ENCODE peak calls at places on chromosomes 12 and 14, in nine cellular contexts. E is HCEC 1CT; S is naive thymus-derived CD8-positive, alpha-beta T cell; O is ACHN; I is NCI-H1092 treated with DMSO at 0.1 percent for 48 hours; X is left colon; Z is activated CD4-positive, alpha-beta T cell treated with anti-CD3 and anti-CD28 coated beads, Interleukin-2, amount 50 U/mL, for 1 hour; D is A549; N is Peyer's patch. A is an unnamed sample.

GRCh38 chr12:121001841-121002483 is 14.3 kb downstream of the C12orf43 start:
- DNase-seq in E (no peak), S (no peak), O (no peak), I (no peak), X (no peak), Z (no peak), D (no peak), N (no peak), A (no peak)

GRCh38 chr12:57416039-57416996 is 14.5 kb downstream of the R3HDM2 start:
- DNase-seq in E (peak), S (no peak), O (peak), I (no peak), X (no peak), Z (no peak), D (peak), N (no peak), A (no peak)

GRCh38 chr14:101501858-101502615 is 59.3 kb upstream of the DIO3 start:
- DNase-seq in E (no peak), S (no peak), O (no peak), I (no peak), X (no peak), Z (no peak), D (no peak), N (no peak), A (no peak)

GRCh38 chr12:67592228-67593011 is 56.1 kb upstream of the DYRK2 start:
- DNase-seq in E (peak), S (peak), O (peak), I (no peak), X (no peak), Z (no peak), D (peak), N (no peak), A (no peak)

GRCh38 chr14:72942934-72943333 is 16.7 kb downstream of the DCAF4 start:
- DNase-seq in E (no peak), S (no peak), O (no peak), I (no peak), X (no peak), Z (no peak), D (no peak), N (no peak), A (no peak)

GRCh38 chr14:19949218-19949617 is 18.5 kb downstream of the OR4K1 start:
- DNase-seq in E (no peak), S (no peak), O (no peak), I (no peak), X (no peak), Z (no peak), D (no peak), N (no peak), A (no peak)

GRCh38 chr12:56220611-56221232 is 1.0 kb downstream of the RNF41 start:
- DNase-seq in E (peak), S (peak), O (peak), I (no peak), X (no peak), Z (no peak), D (no peak), N (peak), A (no peak)

GRCh38 chr12:14828896-14829295 is 14.4 kb downstream of the ART4 start:
- DNase-seq in E (peak), S (no peak), O (peak), I (no peak), X (no peak), Z (no peak), D (peak), N (no peak), A (no peak)

GRCh38 chr12:19577131-19577530 is 137.8 kb downstream of the AEBP2 start:
- DNase-seq in E (no peak), S (no peak), O (no peak), I (no peak), X (no peak), Z (no peak), D (no peak), N (no peak), A (no peak)

GRCh38 chr12:25719505-25719904 is 166.4 kb upstream of the LMNTD1 start:
- DNase-seq in E (no peak), S (no peak), O (no peak), I (no peak), X (no peak), Z (no peak), D (no peak), N (no peak), A (no peak)

GRCh38 chr12:56299308-56299852 is 750 bp downstream of the CS start:
- DNase-seq in E (no peak), S (peak), O (no peak), I (no peak), X (peak), Z (peak), D (peak), N (peak), A (no peak)

GRCh38 chr12:49476091-49476490 is 62.7 kb upstream of the KCNH3 start:
- DNase-seq in E (no peak), S (no peak), O (no peak), I (no peak), X (no peak), Z (no peak), D (no peak), N (no peak), A (no peak)

GRCh38 chr14:23306412-23307145 is at the start of gene BCL2L2:
- DNase-seq in E (peak), S (no peak), O (peak), I (peak), X (peak), Z (no peak), D (peak), N (peak), A (peak)

GRCh38 chr12:97464241-97465011 is 1.8 kb downstream of the RMST start:
- DNase-seq in E (no peak), S (no peak), O (no peak), I (peak), X (no peak), Z (no peak), D (no peak), N (no peak), A (no peak)

GRCh38 chr14:104422301-104423223 is 157.0 kb upstream of the C14orf180 start:
- DNase-seq in E (no peak), S (no peak), O (no peak), I (peak), X (no peak), Z (no peak), D (no peak), N (no peak), A (no peak)

GRCh38 chr14:58191763-58192596 is 8.0 kb upstream of the ACTR10 start:
- DNase-seq in E (no peak), S (no peak), O (no peak), I (no peak), X (no peak), Z (no peak), D (no peak), N (peak), A (no peak)

GRCh38 chr12:57342207-57342691 is 88.6 kb downstream of the R3HDM2 start:
- DNase-seq in E (no peak), S (no peak), O (no peak), I (no peak), X (no peak), Z (no peak), D (peak), N (no peak), A (no peak)

GRCh38 chr14:93114713-93115068 is 1.0 kb downstream of the ITPK1 start:
- DNase-seq in E (no peak), S (no peak), O (no peak), I (no peak), X (peak), Z (no peak), D (no peak), N (peak), A (no peak)

GRCh38 chr14:36656769-36657408 is 4.8 kb upstream of the PAX9 start:
- DNase-seq in E (no peak), S (no peak), O (no peak), I (no peak), X (no peak), Z (no peak), D (no peak), N (no peak), A (no peak)

GRCh38 chr12:107929436-107929835 is 154.9 kb downstream of the ASCL4 start:
- DNase-seq in E (peak), S (no peak), O (no peak), I (peak), X (no peak), Z (no peak), D (peak), N (no peak), A (no peak)

GRCh38 chr14:37903561-37904191 is 304.0 kb upstream of the SSTR1 start:
- DNase-seq in E (peak), S (peak), O (peak), I (peak), X (peak), Z (peak), D (peak), N (no peak), A (peak)

GRCh38 chr12:63394349-63394748 is 243.3 kb upstream of the AVPR1A start:
- DNase-seq in E (no peak), S (no peak), O (no peak), I (no peak), X (no peak), Z (no peak), D (no peak), N (no peak), A (no peak)

GRCh38 chr14:100056964-100057817 is 8.0 kb upstream of the EVL start:
- DNase-seq in E (peak), S (peak), O (peak), I (no peak), X (no peak), Z (no peak), D (peak), N (no peak), A (no peak)